ENCODE peak calls at places on chromosome 15, in five cellular contexts. J is progenitor cell of endocrine pancreas, C is GM10248, R is colonic mucosa, U is fibroblast of lung. X is an unnamed sample.

GRCh38 chr15:63870403-63871209 is 36.9 kb upstream of the HERC1 start:
- DNase-seq in U (peak), C (no peak), R (no peak), J (peak), X (no peak)

GRCh38 chr15:29632671-29633406 is 189.4 kb downstream of the TJP1 start:
- DNase-seq in R (no peak), U (no peak), J (no peak), C (no peak), X (no peak)

GRCh38 chr15:94455297-94455696 is 223.9 kb downstream of the MCTP2 start:
- DNase-seq in U (no peak), C (no peak), J (no peak), R (no peak), X (no peak)

GRCh38 chr15:55990516-55990915 is 2.9 kb downstream of the NEDD4 start:
- DNase-seq in J (no peak), U (no peak), R (no peak), C (no peak), X (no peak)

GRCh38 chr15:67109141-67110034 is 44.0 kb downstream of the SMAD3 start:
- DNase-seq in C (peak), R (peak), J (no peak), U (peak), X (peak)

GRCh38 chr15:76994971-76995945 is at the start of gene PSTPIP1:
- DNase-seq in J (no peak), R (no peak), U (no peak), C (peak), X (peak)

GRCh38 chr15:41851167-41851523 is 12.5 kb downstream of the PLA2G4B start:
- DNase-seq in U (no peak), J (no peak), R (no peak), C (no peak), X (no peak)

GRCh38 chr15:64247906-64248541 is 85.2 kb upstream of the PPIB start:
- DNase-seq in J (no peak), U (peak), R (peak), C (peak), X (peak)

GRCh38 chr15:67762610-67763368 is 62.5 kb upstream of the SKOR1 start:
- DNase-seq in C (peak), U (no peak), R (no peak), J (no peak), X (peak)

GRCh38 chr15:32722126-32722525 is 4.3 kb downstream of the GREM1 start:
- DNase-seq in C (no peak), J (no peak), R (no peak), U (peak), X (no peak)

GRCh38 chr15:29919380-29919881 is 97.2 kb upstream of the TJP1 start:
- DNase-seq in U (no peak), C (no peak), J (no peak), R (no peak), X (no peak)

GRCh38 chr15:63509056-63509696 is 4.8 kb downstream of the USP3 start:
- DNase-seq in J (no peak), C (no peak), R (no peak), U (no peak), X (no peak)

GRCh38 chr15:32872606-32873291 is 154.9 kb downstream of the GREM1 start:
- DNase-seq in J (no peak), C (no peak), U (peak), R (peak), X (no peak)

GRCh38 chr15:48530528-48530927 is 115.0 kb downstream of the FBN1 start:
- DNase-seq in R (no peak), C (no peak), U (no peak), J (no peak), X (no peak)

GRCh38 chr15:32936283-32936918 is 218.6 kb downstream of the GREM1 start:
- DNase-seq in J (no peak), R (no peak), C (peak), U (peak), X (no peak)

GRCh38 chr15:29225534-29226224 is 43.9 kb downstream of the NSMCE3 start:
- DNase-seq in J (no peak), R (no peak), C (no peak), U (no peak), X (peak)

GRCh38 chr15:95429345-95429744 is 901.2 kb upstream of the NR2F2 start:
- DNase-seq in R (no peak), U (no peak), C (no peak), J (no peak), X (no peak)

GRCh38 chr15:86275361-86275760 is 195.7 kb downstream of the AGBL1 start:
- DNase-seq in J (no peak), U (no peak), C (no peak), R (no peak), X (no peak)

GRCh38 chr15:91380114-91380513 is 280.1 kb downstream of the SV2B start:
- DNase-seq in C (no peak), R (no peak), J (no peak), U (no peak), X (no peak)

GRCh38 chr15:91055548-91056331 is 33.3 kb upstream of the VPS33B start:
- DNase-seq in U (peak), R (peak), J (peak), C (peak), X (peak)

GRCh38 chr15:48832648-48833047 is 21.8 kb upstream of the CEP152 start:
- DNase-seq in J (no peak), U (no peak), C (no peak), R (no peak), X (no peak)

GRCh38 chr15:50058231-50058630 is 60.8 kb downstream of the ATP8B4 start:
- DNase-seq in C (no peak), R (no peak), J (no peak), U (peak), X (no peak)

GRCh38 chr15:33234019-33234418 is 39.5 kb upstream of the FMN1 start:
- DNase-seq in R (no peak), U (peak), J (no peak), C (no peak), X (peak)

GRCh38 chr15:38129531-38130199 is 123.0 kb upstream of the SPRED1 start:
- DNase-seq in R (peak), U (peak), J (no peak), C (peak), X (peak)

GRCh38 chr15:66089049-66089448 is 164.5 kb downstream of the MEGF11 start:
- DNase-seq in J (no peak), U (no peak), C (no peak), R (no peak), X (no peak)

GRCh38 chr15:96849501-96849900 is 519.0 kb downstream of the NR2F2 start:
- DNase-seq in U (peak), J (no peak), R (no peak), C (no peak), X (no peak)

GRCh38 chr15:41585140-41586047 is 26.4 kb downstream of the TYRO3 start:
- DNase-seq in J (peak), R (peak), C (no peak), U (peak), X (peak)

GRCh38 chr15:63514533-63514943 is 10.1 kb downstream of the USP3 start:
- DNase-seq in R (no peak), U (peak), J (no peak), C (no peak), X (no peak)

GRCh38 chr15:85725019-85725418 is 69.7 kb downstream of the KLHL25 start:
- DNase-seq in C (no peak), R (no peak), U (peak), J (no peak), X (no peak)

GRCh38 chr15:29805043-29805707 is 17.1 kb downstream of the TJP1 start:
- DNase-seq in C (no peak), J (no peak), R (peak), U (peak), X (no peak)

GRCh38 chr15:68386587-68387287 is 45.2 kb downstream of the ITGA11 start:
- DNase-seq in J (no peak), C (no peak), U (no peak), R (peak), X (no peak)

GRCh38 chr15:66894986-66895780 is 170.2 kb upstream of the SMAD3 start:
- DNase-seq in C (no peak), U (peak), R (peak), J (no peak), X (no peak)

GRCh38 chr15:67144609-67145306 is 79.4 kb downstream of the SMAD3 start:
- DNase-seq in U (peak), R (no peak), C (no peak), J (no peak), X (no peak)

GRCh38 chr15:28012231-28012630 is 86.9 kb downstream of the OCA2 start:
- DNase-seq in U (no peak), J (no peak), C (no peak), R (peak), X (no peak)

DNA sequence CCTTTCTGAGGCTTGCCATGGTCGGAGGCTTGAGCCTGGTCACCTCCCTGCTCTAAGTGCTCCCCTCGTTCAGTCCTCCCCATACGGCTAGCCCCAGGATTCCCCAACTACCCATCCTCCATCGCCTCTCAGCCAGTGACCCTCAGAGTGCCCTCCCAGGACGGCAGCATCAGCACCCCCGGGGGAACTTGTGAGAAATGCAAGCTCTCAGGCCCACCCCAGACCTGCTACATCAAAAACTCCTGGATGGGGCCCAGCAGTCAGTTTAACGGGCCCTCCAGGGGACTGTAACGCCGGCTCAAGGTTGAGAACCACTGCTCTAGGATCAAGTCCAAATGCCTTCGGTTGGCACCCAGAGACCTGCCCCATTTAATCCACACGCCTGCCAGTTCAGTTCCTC is 6.9 kb downstream of the ADAMTS17 start:
- DNase-seq in R (no peak), U (no peak), C (no peak), J (no peak), X (no peak)
- TF ChIP-seq CTCF in R (no peak), U (no peak), C (no peak), J (no peak), X (no peak)

GRCh38 chr15:78069052-78069414 is 8.5 kb downstream of the TBC1D2B start:
- DNase-seq in U (no peak), R (no peak), C (no peak), J (no peak), X (peak)
- TF ChIP-seq CTCF in U (no peak), R (no peak), C (peak), J (no peak), X (no peak)

GRCh38 chr15:70269331-70269911 is 171.7 kb upstream of the TLE3 start:
- DNase-seq in R (no peak), U (no peak), C (no peak), J (no peak), X (no peak)

GRCh38 chr15:70267306-70267705 is 169.6 kb upstream of the TLE3 start:
- DNase-seq in R (no peak), J (no peak), U (no peak), C (no peak), X (no peak)

GRCh38 chr15:70267879-70268278 is 170.2 kb upstream of the TLE3 start:
- DNase-seq in C (no peak), U (peak), J (no peak), R (no peak), X (no peak)

GRCh38 chr15:70269991-70270751 is 172.5 kb upstream of the TLE3 start:
- DNase-seq in R (no peak), U (no peak), C (no peak), J (no peak), X (no peak)

GRCh38 chr15:70268698-70269251 is 171.1 kb upstream of the TLE3 start:
- DNase-seq in J (no peak), C (peak), U (peak), R (no peak), X (peak)
- TF ChIP-seq CTCF in J (no peak), C (no peak), U (no peak), R (no peak), X (no peak)

GRCh38 chr15:40281057-40281850 is 1.6 kb downstream of the ANKRD63 start:
- DNase-seq in U (no peak), J (no peak), R (no peak), C (no peak), X (no peak)

GRCh38 chr15:40283615-40284306 is 897 bp upstream of the ANKRD63 start:
- DNase-seq in R (no peak), C (no peak), J (no peak), U (no peak), X (no peak)

GRCh38 chr15:40282870-40283614 is at the start of gene ANKRD63:
- DNase-seq in C (peak), J (no peak), U (no peak), R (no peak), X (peak)

GRCh38 chr15:40280260-40281056 is 2.4 kb downstream of the ANKRD63 start:
- DNase-seq in R (no peak), J (no peak), U (no peak), C (no peak), X (no peak)

DNA sequence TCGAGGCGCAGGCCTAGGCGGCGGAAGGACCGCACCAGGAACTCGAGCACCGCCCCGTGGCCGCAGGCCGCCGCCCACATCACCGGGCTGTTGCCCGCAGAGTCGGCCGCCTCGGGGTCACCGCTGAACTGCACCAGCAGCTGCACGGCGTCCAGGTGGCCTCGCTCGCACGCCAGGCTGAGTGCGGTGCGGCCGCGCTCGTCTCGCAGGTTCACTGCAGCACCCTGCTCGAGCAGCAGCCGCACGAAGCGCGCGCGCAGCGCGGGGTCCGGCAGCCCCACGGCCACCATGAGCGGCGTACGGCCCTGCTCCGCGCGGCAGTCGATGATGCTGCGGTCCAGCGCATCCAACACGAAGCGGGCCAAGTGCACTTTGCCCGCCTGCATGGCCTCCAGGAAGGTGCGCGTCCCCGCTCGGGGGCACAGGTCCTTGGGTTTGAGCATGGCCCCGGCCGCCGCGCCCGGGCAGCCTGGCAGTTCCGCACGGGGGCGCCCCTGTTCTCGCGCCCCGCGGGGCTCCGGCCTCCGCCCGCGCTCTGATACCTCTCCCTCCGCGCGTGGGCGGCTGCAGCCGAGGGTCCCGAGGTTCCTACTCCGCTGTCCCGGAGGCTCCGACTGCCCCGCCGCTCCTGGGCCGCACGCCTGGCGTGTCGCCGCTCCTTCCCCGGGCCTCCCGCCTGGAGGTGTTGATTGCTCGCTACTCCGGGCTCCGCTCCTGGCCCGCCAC is 557 bp downstream of the ANKRD63 start:
- DNase-seq in U (peak), C (peak), J (peak), R (peak), X (peak)
- TF ChIP-seq CTCF in U (peak), C (peak), J (peak), R (peak), X (peak)

GRCh38 chr15:82750831-82751181 is 41.1 kb upstream of the AP3B2 start:
- DNase-seq in U (peak), R (no peak), J (no peak), C (peak), X (peak)
- TF ChIP-seq CTCF in U (peak), R (no peak), J (no peak), C (no peak), X (no peak)

DNA sequence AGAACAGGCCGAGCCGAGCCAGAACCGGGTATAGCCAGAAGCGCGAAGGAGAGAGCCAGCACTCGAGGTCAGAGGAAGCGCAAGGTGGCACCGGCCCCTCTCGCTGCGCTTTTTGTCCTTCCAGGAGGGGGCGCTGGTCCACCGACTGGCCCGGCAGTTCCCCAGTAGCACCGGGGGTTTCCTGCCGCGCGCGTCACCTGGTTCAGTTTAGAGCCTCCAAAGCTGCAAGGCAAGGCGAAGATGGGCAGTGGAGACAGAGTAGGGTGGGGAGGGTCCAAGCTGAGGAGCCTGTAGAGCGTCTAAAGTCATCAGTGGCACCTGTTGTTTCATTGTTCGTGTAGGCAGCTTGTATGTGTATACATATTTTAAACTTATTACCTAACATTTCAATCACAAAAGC is 7.6 kb upstream of the NR2E3 start:
- DNase-seq in J (no peak), U (no peak), C (peak), R (no peak), X (peak)
- TF ChIP-seq CTCF in J (peak), U (peak), C (peak), R (peak), X (peak)

DNA sequence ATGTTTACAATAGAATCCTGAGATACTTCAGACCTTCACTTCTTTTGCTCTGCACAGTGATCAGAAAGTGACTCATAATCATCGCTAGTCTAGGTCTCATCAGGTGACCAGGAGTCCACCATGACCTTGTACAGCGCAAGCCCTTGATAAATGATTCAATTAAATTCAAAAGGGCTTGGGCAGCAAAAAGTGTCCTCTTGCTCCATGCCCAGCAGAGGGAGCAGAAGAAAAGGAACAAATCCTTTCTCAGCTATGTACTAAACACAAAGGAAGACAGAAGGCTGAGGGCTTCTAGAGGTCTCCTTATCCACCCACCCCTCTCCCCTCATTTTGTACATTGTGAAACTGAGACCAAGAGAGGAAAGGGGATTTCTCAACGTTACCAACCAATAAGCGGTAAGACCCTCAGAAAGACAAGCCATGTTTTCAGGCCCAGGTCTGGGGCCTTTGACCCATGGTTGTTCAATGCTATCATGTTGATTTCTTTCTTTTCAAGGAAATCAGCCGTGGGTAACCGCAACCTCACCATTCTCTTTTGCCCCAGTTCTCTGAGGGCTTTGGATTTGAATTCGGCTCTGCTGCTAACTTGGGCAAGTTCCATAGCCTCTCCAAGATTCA is 74.8 kb downstream of the AQP9 start:
- DNase-seq in C (no peak), R (no peak), J (no peak), U (peak), X (no peak)
- TF ChIP-seq CTCF in C (peak), R (peak), J (peak), U (peak), X (no peak)

DNA sequence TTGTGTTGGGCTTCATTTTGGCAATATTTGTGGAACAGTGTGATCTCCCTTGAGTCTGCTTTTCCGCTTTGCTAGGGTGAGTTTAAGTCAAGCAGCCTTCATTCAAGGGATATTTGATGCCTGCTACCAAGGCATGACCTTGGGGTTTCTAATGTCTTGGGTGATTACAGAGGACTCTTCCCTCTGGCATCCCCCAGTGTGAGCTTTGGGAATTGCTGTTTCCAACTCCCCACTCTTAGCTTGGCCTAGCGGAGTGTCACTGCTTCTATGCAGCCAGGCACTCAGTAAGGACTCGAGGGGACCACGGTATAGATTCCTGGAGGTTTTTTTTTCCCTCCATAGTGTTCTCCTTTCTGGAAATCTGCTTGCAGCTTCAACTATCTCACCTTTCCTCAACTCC is 21.1 kb downstream of the GCNT3 start:
- DNase-seq in C (no peak), J (no peak), R (no peak), U (no peak), X (no peak)
- TF ChIP-seq CTCF in C (no peak), J (peak), R (no peak), U (peak), X (no peak)

X was measured in activated CD8-positive, alpha-beta T cell treated with anti-CD3 and anti-CD28 coated beads for 36 hours.